ENCODE peak calls at places on chromosomes 3 and 15, in four cellular contexts. J, U, H and N are unnamed samples.

GRCh38 chr3:187327827-187328226 is 36.3 kb upstream of the MASP1 start:
- DNase-seq in J (no peak), U (no peak), H (no peak), N (no peak)

GRCh38 chr15:67024322-67024997 is 40.9 kb upstream of the SMAD3 start:
- DNase-seq in J (peak), U (peak), H (peak), N (no peak)

GRCh38 chr3:96706517-96706916 is 107.9 kb upstream of the EPHA6 start:
- DNase-seq in J (no peak), U (no peak), H (no peak), N (no peak)

GRCh38 chr3:141659821-141660597 is 78.1 kb upstream of the RNF7 start:
- DNase-seq in J (peak), U (peak), H (no peak), N (peak)

GRCh38 chr15:75916978-75917377 is 13.3 kb downstream of the FBXO22 start:
- DNase-seq in J (no peak), U (no peak), H (no peak), N (no peak)

GRCh38 chr3:150059241-150059640 is 88.5 kb upstream of the PFN2 start:
- DNase-seq in J (no peak), U (no peak), H (no peak), N (no peak)

GRCh38 chr3:108414007-108414406 is 96.4 kb downstream of the MYH15 start:
- DNase-seq in J (no peak), U (no peak), H (no peak), N (no peak)

GRCh38 chr15:95394186-95395067 is 936.1 kb upstream of the NR2F2 start:
- DNase-seq in J (no peak), U (no peak), H (no peak), N (no peak)

GRCh38 chr3:38544926-38545325 is 48.8 kb downstream of the EXOG start:
- DNase-seq in J (no peak), U (no peak), H (no peak), N (no peak)

GRCh38 chr3:192917258-192917507 is 473 bp downstream of the MB21D2 start:
- DNase-seq in J (no peak), U (no peak), H (no peak), N (no peak)

GRCh38 chr15:39472661-39473657 is 107.9 kb upstream of the THBS1 start:
- DNase-seq in J (no peak), U (no peak), H (no peak), N (no peak)

GRCh38 chr3:119690043-119690656 is 12.7 kb upstream of the CFAP91 start:
- DNase-seq in J (peak), U (peak), H (peak), N (no peak)

GRCh38 chr15:100229181-100230163 is 112.3 kb downstream of the ADAMTS17 start:
- DNase-seq in J (no peak), U (no peak), H (no peak), N (no peak)

GRCh38 chr15:83210619-83211018 is 3.0 kb upstream of the HDGFL3 start:
- DNase-seq in J (no peak), U (no peak), H (no peak), N (no peak)

GRCh38 chr15:68676011-68676605 is 97.3 kb downstream of the CORO2B start:
- DNase-seq in J (no peak), U (no peak), H (no peak), N (no peak)

GRCh38 chr3:55459838-55460237 is 27.3 kb downstream of the WNT5A start:
- DNase-seq in J (no peak), U (no peak), H (no peak), N (no peak)

GRCh38 chr15:95620934-95621579 is 709.4 kb upstream of the NR2F2 start:
- DNase-seq in J (no peak), U (no peak), H (no peak), N (no peak)

GRCh38 chr3:194536883-194537637 is 50.3 kb upstream of the ATP13A3 start:
- DNase-seq in J (no peak), U (no peak), H (peak), N (no peak)

GRCh38 chr3:189710620-189711388 is 79.6 kb downstream of the TP63 start:
- DNase-seq in J (no peak), U (peak), H (no peak), N (no peak)

GRCh38 chr3:190739726-190740230 is 122.7 kb downstream of the GMNC start:
- DNase-seq in J (no peak), U (no peak), H (no peak), N (no peak)

GRCh38 chr3:146160964-146161724 is at the start of gene PLOD2:
- DNase-seq in J (peak), U (peak), H (peak), N (peak)

GRCh38 chr15:67003586-67003985 is 61.8 kb upstream of the SMAD3 start:
- DNase-seq in J (no peak), U (peak), H (no peak), N (no peak)

GRCh38 chr15:91224750-91225380 is 124.8 kb downstream of the SV2B start:
- DNase-seq in J (peak), U (peak), H (peak), N (no peak)

GRCh38 chr3:18747383-18747782 is 322.2 kb upstream of the SATB1 start:
- DNase-seq in J (no peak), U (no peak), H (no peak), N (no peak)

GRCh38 chr3:138875096-138875753 is 40.5 kb upstream of the PIK3CB start:
- DNase-seq in J (no peak), U (no peak), H (no peak), N (no peak)
- TF ChIP-seq ESRRA in J (no peak), U (no peak), H (no peak), N (no peak)

DNA sequence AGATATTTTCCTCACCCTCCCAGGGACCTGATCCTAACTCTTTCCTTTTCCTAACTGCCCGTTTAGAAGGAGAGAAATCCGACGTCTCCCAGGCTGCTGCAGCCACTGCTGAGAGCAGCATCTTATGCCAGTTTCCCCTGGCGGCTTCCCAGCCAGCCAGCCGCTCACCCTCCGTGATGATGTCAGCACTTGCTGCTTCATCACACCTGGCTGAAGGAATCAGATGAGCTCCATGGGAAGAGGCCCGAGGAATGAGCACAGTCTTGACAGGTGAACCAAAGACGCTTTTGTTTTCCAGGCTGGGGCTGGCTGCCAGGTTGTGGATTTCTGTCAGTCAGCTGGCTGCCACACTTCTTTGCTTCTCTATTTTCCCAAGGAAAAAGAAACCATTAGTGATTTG is 445.1 kb upstream of the RBMS3 start:
- DNase-seq in J (no peak), U (no peak), H (no peak), N (peak)
- TF ChIP-seq HMGXB4 in J (no peak), U (no peak), H (no peak), N (no peak)

GRCh38 chr3:103126111-103126510 is 691.3 kb downstream of the ZPLD1 start:
- DNase-seq in J (no peak), U (no peak), H (no peak), N (no peak)

GRCh38 chr3:103127737-103128136 is 692.9 kb downstream of the ZPLD1 start:
- DNase-seq in J (no peak), U (no peak), H (no peak), N (no peak)

GRCh38 chr3:103127116-103127630 is 692.4 kb downstream of the ZPLD1 start:
- DNase-seq in J (no peak), U (no peak), H (no peak), N (no peak)
- TF ChIP-seq ESRRA in J (no peak), U (no peak), H (no peak), N (no peak)

DNA sequence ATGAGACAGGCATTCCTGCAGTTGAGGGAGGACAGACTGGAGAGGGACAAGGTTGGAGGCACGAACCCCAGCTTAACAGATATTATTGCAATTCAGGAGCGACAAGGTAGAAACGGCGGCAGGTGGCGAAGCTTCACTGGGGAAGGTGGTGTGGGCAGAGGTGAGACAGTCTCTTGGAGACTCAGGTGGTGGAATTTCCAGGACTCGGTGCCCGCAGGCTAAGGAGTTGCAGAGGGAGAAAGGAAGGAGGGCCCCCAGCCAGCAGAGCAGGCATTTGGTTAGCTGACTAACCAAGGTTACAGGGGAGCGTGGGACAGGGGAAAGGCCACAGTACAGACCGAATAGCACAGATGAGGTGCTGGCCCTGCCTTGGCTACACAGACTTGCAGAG is 3.0 kb downstream of the FAM174B start:
- DNase-seq in J (no peak), U (no peak), H (no peak), N (no peak)
- TF ChIP-seq HMGXB4 in J (no peak), U (no peak), H (no peak), N (no peak)